ENCODE peak calls at places on chromosomes 7 and 10, in six cellular contexts. Z, A, P, K, B and L are unnamed samples. For H3K4me1, the result is how much of the 10 kb centered on the place peaks cover.

GRCh38 chr10:75211007-75211735 is 575 bp downstream of the VDAC2 start:
- DNase-seq in Z (no peak), A (no peak), P (peak), K (peak), B (no peak), L (peak)

GRCh38 chr7:80614911-80615310 is 23.5 kb upstream of the CD36 start:
- DNase-seq in Z (no peak), A (no peak), P (no peak), K (no peak), B (no peak), L (no peak)

GRCh38 chr7:101820703-101821102 is 3.3 kb downstream of the CUX1 start:
- DNase-seq in Z (no peak), A (no peak), P (no peak), K (no peak), B (no peak), L (no peak)

GRCh38 chr10:48469516-48470020 is 135.3 kb downstream of the ARHGAP22 start:
- DNase-seq in Z (peak), A (no peak), P (peak), K (no peak), B (no peak), L (no peak)

GRCh38 chr10:73251683-73252444 is 580 bp downstream of the MRPS16 start:
- DNase-seq in Z (no peak), A (no peak), P (no peak), K (no peak), B (no peak), L (no peak)

GRCh38 chr10:5587151-5588079 is 62.7 kb downstream of the CALML3 start:
- DNase-seq in Z (peak), A (peak), P (no peak), K (no peak), B (no peak), L (no peak)

GRCh38 chr7:29139191-29139590 is 7.1 kb downstream of the CPVL start:
- DNase-seq in Z (no peak), A (no peak), P (no peak), K (no peak), B (no peak), L (no peak)

GRCh38 chr7:156282816-156283215 is 357.8 kb upstream of the RNF32 start:
- DNase-seq in Z (no peak), A (no peak), P (no peak), K (no peak), B (no peak), L (no peak)

GRCh38 chr10:79400567-79401004 is 44.8 kb downstream of the ZCCHC24 start:
- DNase-seq in Z (peak), A (no peak), P (no peak), K (peak), B (peak), L (no peak)

GRCh38 chr10:8389630-8390029 is 335.1 kb downstream of the GATA3 start:
- DNase-seq in Z (no peak), A (no peak), P (no peak), K (no peak), B (no peak), L (no peak)

GRCh38 chr10:7410800-7411670 is at the start of gene SFMBT2:
- DNase-seq in Z (peak), A (peak), P (no peak), K (peak), B (peak), L (peak)

GRCh38 chr10:107230854-107231253 is 66.3 kb upstream of the SORCS1 start:
- DNase-seq in Z (no peak), A (no peak), P (no peak), K (no peak), B (no peak), L (no peak)

GRCh38 chr7:106737202-106737562 is 76.2 kb upstream of the CCDC71L start:
- DNase-seq in Z (no peak), A (no peak), P (no peak), K (no peak), B (no peak), L (no peak)

GRCh38 chr10:95295031-95295755 is 4.4 kb upstream of the PDLIM1 start:
- DNase-seq in Z (peak), A (no peak), P (no peak), K (no peak), B (peak), L (peak)

GRCh38 chr10:7291487-7292113 is 119.2 kb downstream of the SFMBT2 start:
- DNase-seq in Z (no peak), A (no peak), P (no peak), K (no peak), B (no peak), L (no peak)

GRCh38 chr7:139108256-139109187 is 998 bp downstream of the ZC3HAV1 start:
- DNase-seq in Z (peak), A (peak), P (peak), K (no peak), B (peak), L (no peak)

GRCh38 chr10:121974535-121975294 is at the start of gene NSMCE4A:
- DNase-seq in Z (peak), A (peak), P (peak), K (peak), B (peak), L (peak)

GRCh38 chr10:62050941-62051433 is 149.5 kb downstream of the ARID5B start:
- DNase-seq in Z (peak), A (peak), P (peak), K (peak), B (peak), L (peak)

GRCh38 chr10:11898033-11898371 is 74.8 kb downstream of the PROSER2 start:
- DNase-seq in Z (no peak), A (no peak), P (no peak), K (no peak), B (no peak), L (no peak)

GRCh38 chr10:17805921-17806577 is 3.1 kb upstream of the MRC1 start:
- DNase-seq in Z (no peak), A (no peak), P (no peak), K (no peak), B (no peak), L (no peak)

GRCh38 chr7:147759327-147759943 is 831.1 kb upstream of the C7orf33 start:
- DNase-seq in Z (no peak), A (no peak), P (no peak), K (no peak), B (no peak), L (no peak)
- H3K4me3 ChIP-seq in Z (no peak), A (no peak), P (no peak), K (no peak), B (no peak), L (no peak)

GRCh38 chr7:141737836-141738591 is at the start of gene SSBP1:
- DNase-seq in Z (peak), A (peak), P (peak), K (peak), B (peak), L (peak)

GRCh38 chr7:141737118-141737835 is 881 bp upstream of the SSBP1 start:
- DNase-seq in Z (no peak), A (no peak), P (no peak), K (peak), B (no peak), L (peak)

GRCh38 chr7:141742229-141742628 is 4.1 kb downstream of the SSBP1 start:
- DNase-seq in Z (no peak), A (no peak), P (no peak), K (no peak), B (no peak), L (no peak)

GRCh38 chr7:141738592-141739013 is 445 bp downstream of the SSBP1 start:
- DNase-seq in Z (no peak), A (no peak), P (no peak), K (no peak), B (no peak), L (no peak)

GRCh38 chr7:141739250-141739649 is 1.1 kb downstream of the SSBP1 start:
- DNase-seq in Z (no peak), A (no peak), P (no peak), K (no peak), B (no peak), L (no peak)
- H3K4me1 ChIP-seq in Z (under half), A (under half), P (under half), K (under half), B (under half), L (under half)

GRCh38 chr10:97500297-97500575 is 1.5 kb downstream of the UBTD1 start:
- DNase-seq in Z (no peak), A (no peak), P (no peak), K (peak), B (no peak), L (no peak)
- H3K4me3 ChIP-seq in Z (peak), A (peak), P (peak), K (no peak), B (no peak), L (no peak)

DNA sequence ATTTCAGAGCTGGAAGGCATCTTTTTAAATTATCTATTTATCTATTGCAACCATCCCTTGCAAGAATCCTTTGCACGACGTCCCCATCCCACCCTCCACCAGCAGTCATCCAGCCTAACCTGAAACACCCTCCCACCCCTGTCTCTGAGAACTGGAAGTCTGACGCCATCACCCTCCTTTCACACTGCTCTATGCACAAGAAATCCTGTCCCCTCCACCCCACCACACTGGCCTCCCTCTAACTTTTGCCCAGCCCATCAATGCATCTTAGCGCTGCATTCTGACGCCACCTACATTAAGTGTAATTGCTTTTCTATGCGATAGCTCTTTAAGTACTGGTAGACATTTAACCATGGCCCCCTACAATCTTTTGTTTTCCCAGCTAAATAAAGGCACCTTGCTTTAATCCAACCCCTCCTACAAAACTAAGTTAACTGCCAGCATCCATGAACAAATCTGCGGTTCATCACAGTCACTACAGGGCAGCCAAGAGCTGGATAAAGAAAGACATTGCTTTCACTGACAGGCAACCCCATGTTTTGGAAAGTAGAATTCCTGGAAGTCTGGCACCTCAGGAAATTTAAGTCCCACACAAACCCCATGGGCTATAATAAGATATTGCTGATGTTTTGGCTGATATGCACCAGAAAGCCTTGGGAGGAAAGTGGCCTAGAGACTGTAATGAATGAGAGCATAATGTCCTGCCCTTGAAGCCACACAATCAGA is 128.0 kb downstream of the GLI3 start:
- DNase-seq in Z (no peak), A (no peak), P (no peak), K (no peak), B (no peak), L (no peak)
- H3K4me1 ChIP-seq in Z (under half), A (under half), P (under half), K (under half), B (half or more), L (under half)

GRCh38 chr7:40579401-40579800 is 444.6 kb downstream of the SUGCT start:
- DNase-seq in Z (no peak), A (no peak), P (no peak), K (no peak), B (no peak), L (no peak)
- H3K4me3 ChIP-seq in Z (no peak), A (no peak), P (no peak), K (no peak), B (no peak), L (no peak)

GRCh38 chr7:55132550-55132889 is 113.7 kb downstream of the EGFR start:
- DNase-seq in Z (no peak), A (no peak), P (no peak), K (no peak), B (no peak), L (no peak)
- H3K4me1 ChIP-seq in Z (under half), A (half or more), P (half or more), K (under half), B (half or more), L (under half)

GRCh38 chr7:18125536-18125935 is 97.9 kb upstream of the PRPS1L1 start:
- DNase-seq in Z (no peak), A (no peak), P (no peak), K (no peak), B (no peak), L (no peak)

GRCh38 chr7:18123508-18124239 is 96.0 kb upstream of the PRPS1L1 start:
- DNase-seq in Z (no peak), A (no peak), P (no peak), K (no peak), B (no peak), L (no peak)

GRCh38 chr7:18128846-18129245 is 101.2 kb upstream of the PRPS1L1 start:
- DNase-seq in Z (no peak), A (no peak), P (no peak), K (no peak), B (no peak), L (no peak)

GRCh38 chr7:18126274-18126673 is 98.6 kb upstream of the PRPS1L1 start:
- DNase-seq in Z (no peak), A (no peak), P (no peak), K (no peak), B (no peak), L (no peak)
- H3K4me3 ChIP-seq in Z (no peak), A (no peak), P (no peak), K (no peak), B (no peak), L (no peak)

GRCh38 chr10:13709931-13710690 is 123.3 kb downstream of the PRPF18 start:
- DNase-seq in Z (no peak), A (no peak), P (no peak), K (no peak), B (peak), L (no peak)
- H3K4me1 ChIP-seq in Z (under half), A (under half), P (under half), K (under half), B (half or more), L (under half)